ENCODE peak calls at places on chromosomes 5 and 9, in eight cellular contexts. One of them, this sample, is unnamed.
A peak's percentile ranks its signal among the peaks of the same experiment; 100 is the strongest.

GRCh38 chr9:137476856-137477255 is 17.7 kb upstream of the NSMF start:
- DNase-seq in CD4-positive, alpha-beta T cell: no peak
- DNase-seq in endothelial cell: no peak
- DNase-seq in neural progenitor cell: no peak
- DNase-seq in nephron progenitor cell: no peak
- DNase-seq in A673: no peak
- DNase-seq in HFF-Myc: no peak
- DNase-seq in ovary: no peak
- DNase-seq in this sample: no peak

GRCh38 chr5:25095261-25095660 is 450.5 kb upstream of the CDH10 start:
- DNase-seq in CD4-positive, alpha-beta T cell: no peak
- DNase-seq in endothelial cell: no peak
- DNase-seq in neural progenitor cell: no peak
- DNase-seq in nephron progenitor cell: no peak
- DNase-seq in A673: no peak
- DNase-seq in HFF-Myc: no peak
- DNase-seq in ovary: no peak
- DNase-seq in this sample: no peak

GRCh38 chr9:34047864-34048729 is 590 bp downstream of the UBAP2 start:
- DNase-seq in CD4-positive, alpha-beta T cell: peak; percentile 35
- DNase-seq in endothelial cell: peak; percentile 41
- DNase-seq in neural progenitor cell: peak; percentile 52
- DNase-seq in nephron progenitor cell: peak; percentile 52
- DNase-seq in A673: peak; percentile 48
- DNase-seq in HFF-Myc: no peak
- DNase-seq in ovary: peak; percentile 64
- DNase-seq in this sample: peak; percentile 89

GRCh38 chr9:70422371-70423043 is 8.1 kb upstream of the KLF9 start:
- DNase-seq in CD4-positive, alpha-beta T cell: no peak
- DNase-seq in endothelial cell: no peak
- DNase-seq in neural progenitor cell: no peak
- DNase-seq in nephron progenitor cell: no peak
- DNase-seq in A673: no peak
- DNase-seq in HFF-Myc: no peak
- DNase-seq in ovary: no peak
- DNase-seq in this sample: peak; percentile 86

GRCh38 chr5:143248391-143248790 is 155.1 kb downstream of the NR3C1 start:
- DNase-seq in CD4-positive, alpha-beta T cell: no peak
- DNase-seq in endothelial cell: no peak
- DNase-seq in neural progenitor cell: no peak
- DNase-seq in nephron progenitor cell: no peak
- DNase-seq in A673: no peak
- DNase-seq in HFF-Myc: no peak
- DNase-seq in ovary: no peak
- DNase-seq in this sample: no peak

GRCh38 chr5:53381-54174 is 38.4 kb upstream of the PLEKHG4B start:
- DNase-seq in CD4-positive, alpha-beta T cell: peak; percentile 39
- DNase-seq in endothelial cell: peak; percentile 56
- DNase-seq in neural progenitor cell: peak; percentile 95
- DNase-seq in nephron progenitor cell: peak; percentile 86
- DNase-seq in A673: peak; percentile 55
- DNase-seq in HFF-Myc: no peak
- DNase-seq in ovary: peak; percentile 53
- DNase-seq in this sample: no peak

GRCh38 chr9:102049586-102050246 is 311.3 kb upstream of the GRIN3A start:
- DNase-seq in CD4-positive, alpha-beta T cell: no peak
- DNase-seq in endothelial cell: no peak
- DNase-seq in neural progenitor cell: no peak
- DNase-seq in nephron progenitor cell: no peak
- DNase-seq in A673: no peak
- DNase-seq in HFF-Myc: no peak
- DNase-seq in ovary: no peak
- DNase-seq in this sample: no peak

GRCh38 chr5:1919750-1920149 is 37.0 kb upstream of the IRX4 start:
- DNase-seq in CD4-positive, alpha-beta T cell: no peak
- DNase-seq in endothelial cell: no peak
- DNase-seq in neural progenitor cell: no peak
- DNase-seq in nephron progenitor cell: no peak
- DNase-seq in A673: no peak
- DNase-seq in HFF-Myc: no peak
- DNase-seq in ovary: no peak
- DNase-seq in this sample: no peak

GRCh38 chr5:14143843-14144585 is 872 bp downstream of the TRIO start:
- DNase-seq in CD4-positive, alpha-beta T cell: no peak
- DNase-seq in endothelial cell: peak; percentile 43
- DNase-seq in neural progenitor cell: peak; percentile 65
- DNase-seq in nephron progenitor cell: peak; percentile 62
- DNase-seq in A673: peak; percentile 28
- DNase-seq in HFF-Myc: no peak
- DNase-seq in ovary: peak; percentile 64
- DNase-seq in this sample: no peak

GRCh38 chr9:136238342-136238732 is 7.3 kb downstream of the QSOX2 start:
- DNase-seq in CD4-positive, alpha-beta T cell: no peak
- DNase-seq in endothelial cell: no peak
- DNase-seq in neural progenitor cell: no peak
- DNase-seq in nephron progenitor cell: no peak
- DNase-seq in A673: no peak
- DNase-seq in HFF-Myc: no peak
- DNase-seq in ovary: no peak
- DNase-seq in this sample: no peak

GRCh38 chr5:143101740-143102386 is 301.6 kb downstream of the NR3C1 start:
- DNase-seq in CD4-positive, alpha-beta T cell: no peak
- DNase-seq in endothelial cell: no peak
- DNase-seq in neural progenitor cell: no peak
- DNase-seq in nephron progenitor cell: no peak
- DNase-seq in A673: no peak
- DNase-seq in HFF-Myc: no peak
- DNase-seq in ovary: no peak
- DNase-seq in this sample: no peak

GRCh38 chr5:149113669-149114068 is 27.6 kb upstream of the ABLIM3 start:
- DNase-seq in CD4-positive, alpha-beta T cell: no peak
- DNase-seq in endothelial cell: no peak
- DNase-seq in neural progenitor cell: no peak
- DNase-seq in nephron progenitor cell: no peak
- DNase-seq in A673: no peak
- DNase-seq in HFF-Myc: no peak
- DNase-seq in ovary: no peak
- DNase-seq in this sample: no peak

GRCh38 chr9:71747572-71747971 is 20.7 kb downstream of the CEMIP2 start:
- DNase-seq in CD4-positive, alpha-beta T cell: no peak
- DNase-seq in endothelial cell: no peak
- DNase-seq in neural progenitor cell: no peak
- DNase-seq in nephron progenitor cell: no peak
- DNase-seq in A673: no peak
- DNase-seq in HFF-Myc: no peak
- DNase-seq in ovary: no peak
- DNase-seq in this sample: no peak

GRCh38 chr9:71793386-71794105 is 25.2 kb upstream of the CEMIP2 start:
- DNase-seq in CD4-positive, alpha-beta T cell: no peak
- DNase-seq in endothelial cell: peak; percentile 21
- DNase-seq in neural progenitor cell: peak; percentile 82
- DNase-seq in nephron progenitor cell: peak; percentile 11
- DNase-seq in A673: no peak
- DNase-seq in HFF-Myc: no peak
- DNase-seq in ovary: no peak
- DNase-seq in this sample: no peak

GRCh38 chr5:107271682-107272350 is 398.9 kb downstream of the EFNA5 start:
- DNase-seq in CD4-positive, alpha-beta T cell: no peak
- DNase-seq in endothelial cell: no peak
- DNase-seq in neural progenitor cell: no peak
- DNase-seq in nephron progenitor cell: no peak
- DNase-seq in A673: no peak
- DNase-seq in HFF-Myc: no peak
- DNase-seq in ovary: no peak
- DNase-seq in this sample: no peak

GRCh38 chr9:35689601-35690446 is at the start of gene TPM2:
- DNase-seq in CD4-positive, alpha-beta T cell: no peak
- DNase-seq in endothelial cell: peak; percentile 76
- DNase-seq in neural progenitor cell: peak; percentile 78
- DNase-seq in nephron progenitor cell: peak; percentile 64
- DNase-seq in A673: no peak
- DNase-seq in HFF-Myc: no peak
- DNase-seq in ovary: peak; percentile 75
- DNase-seq in this sample: no peak

GRCh38 chr5:103829585-103829984 is 267.0 kb upstream of the NUDT12 start:
- DNase-seq in CD4-positive, alpha-beta T cell: no peak
- DNase-seq in endothelial cell: peak; percentile 37
- DNase-seq in neural progenitor cell: peak; percentile 38
- DNase-seq in nephron progenitor cell: peak; percentile 16
- DNase-seq in A673: no peak
- DNase-seq in HFF-Myc: no peak
- DNase-seq in ovary: no peak
- DNase-seq in this sample: no peak

GRCh38 chr5:124736814-124737186 is 9.6 kb downstream of the ZNF608 start:
- DNase-seq in CD4-positive, alpha-beta T cell: no peak
- DNase-seq in endothelial cell: no peak
- DNase-seq in neural progenitor cell: no peak
- DNase-seq in nephron progenitor cell: no peak
- DNase-seq in A673: no peak
- DNase-seq in HFF-Myc: no peak
- DNase-seq in ovary: no peak
- DNase-seq in this sample: no peak

GRCh38 chr5:98436672-98437071 is 336.8 kb upstream of the RGMB start:
- DNase-seq in CD4-positive, alpha-beta T cell: no peak
- DNase-seq in endothelial cell: no peak
- DNase-seq in neural progenitor cell: no peak
- DNase-seq in nephron progenitor cell: no peak
- DNase-seq in A673: no peak
- DNase-seq in HFF-Myc: no peak
- DNase-seq in ovary: no peak
- DNase-seq in this sample: no peak

GRCh38 chr5:147398860-147399259 is 111.0 kb downstream of the DPYSL3 start:
- DNase-seq in CD4-positive, alpha-beta T cell: no peak
- DNase-seq in endothelial cell: no peak
- DNase-seq in neural progenitor cell: no peak
- DNase-seq in nephron progenitor cell: no peak
- DNase-seq in A673: no peak
- DNase-seq in HFF-Myc: peak; percentile 85
- DNase-seq in ovary: no peak
- DNase-seq in this sample: no peak

GRCh38 chr5:147400076-147400809 is 109.6 kb downstream of the DPYSL3 start:
- DNase-seq in CD4-positive, alpha-beta T cell: no peak
- DNase-seq in endothelial cell: no peak
- DNase-seq in neural progenitor cell: no peak
- DNase-seq in nephron progenitor cell: no peak
- DNase-seq in A673: no peak
- DNase-seq in HFF-Myc: no peak
- DNase-seq in ovary: no peak
- DNase-seq in this sample: no peak

GRCh38 chr5:147396070-147396469 is 113.8 kb downstream of the DPYSL3 start:
- DNase-seq in CD4-positive, alpha-beta T cell: no peak
- DNase-seq in endothelial cell: no peak
- DNase-seq in neural progenitor cell: no peak
- DNase-seq in nephron progenitor cell: no peak
- DNase-seq in A673: no peak
- DNase-seq in HFF-Myc: no peak
- DNase-seq in ovary: peak; percentile 55
- DNase-seq in this sample: no peak

GRCh38 chr5:147400836-147401235 is 109.0 kb downstream of the DPYSL3 start:
- DNase-seq in CD4-positive, alpha-beta T cell: no peak
- DNase-seq in endothelial cell: no peak
- DNase-seq in neural progenitor cell: no peak
- DNase-seq in nephron progenitor cell: no peak
- DNase-seq in A673: no peak
- DNase-seq in HFF-Myc: no peak
- DNase-seq in ovary: no peak
- DNase-seq in this sample: no peak

DNA sequence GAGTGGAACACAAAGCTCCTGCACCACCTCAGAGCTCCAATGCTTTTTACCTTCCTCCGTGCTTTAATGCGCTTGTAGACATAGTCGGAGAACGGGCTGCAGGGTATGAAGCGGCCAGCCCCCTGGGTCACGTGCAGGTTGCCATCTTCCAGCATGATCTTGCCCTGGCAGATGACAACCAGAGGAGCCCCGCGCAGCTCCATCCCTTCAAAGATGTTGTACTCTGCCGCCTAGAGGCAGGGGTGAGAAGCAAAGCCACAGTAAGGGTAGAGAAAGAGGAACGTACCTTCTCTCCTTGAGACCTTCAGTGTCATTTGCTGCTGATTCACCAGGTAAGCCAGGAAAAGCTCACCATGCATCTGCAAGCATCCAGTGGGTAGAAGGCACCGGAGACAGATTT is 112.3 kb downstream of the DPYSL3 start:
- DNase-seq in CD4-positive, alpha-beta T cell: no peak
- DNase-seq in endothelial cell: no peak
- DNase-seq in neural progenitor cell: peak; percentile 29
- DNase-seq in nephron progenitor cell: no peak
- DNase-seq in A673: no peak
- DNase-seq in HFF-Myc: no peak
- DNase-seq in ovary: no peak
- DNase-seq in this sample: no peak
- TF ChIP-seq CTCF in CD4-positive, alpha-beta T cell: no peak
- TF ChIP-seq CTCF in endothelial cell: no peak
- TF ChIP-seq CTCF in neural progenitor cell: peak; percentile 39
- TF ChIP-seq CTCF in nephron progenitor cell: no peak
- TF ChIP-seq CTCF in A673: no peak
- TF ChIP-seq CTCF in HFF-Myc: no peak
- TF ChIP-seq CTCF in ovary: no peak
- TF ChIP-seq CTCF in this sample: no peak

GRCh38 chr5:43483210-43484048 is at the start of gene TMEM267:
- DNase-seq in CD4-positive, alpha-beta T cell: peak; percentile 80
- DNase-seq in endothelial cell: peak; percentile 86
- DNase-seq in neural progenitor cell: peak; percentile 96
- DNase-seq in nephron progenitor cell: peak; percentile 88
- DNase-seq in A673: peak; percentile 96
- DNase-seq in HFF-Myc: peak; percentile 74
- DNase-seq in ovary: peak; percentile 94
- DNase-seq in this sample: peak; percentile 92
- TF ChIP-seq CTCF in CD4-positive, alpha-beta T cell: no peak
- TF ChIP-seq CTCF in endothelial cell: no peak
- TF ChIP-seq CTCF in neural progenitor cell: no peak
- TF ChIP-seq CTCF in nephron progenitor cell: no peak
- TF ChIP-seq CTCF in A673: no peak
- TF ChIP-seq CTCF in HFF-Myc: no peak
- TF ChIP-seq CTCF in ovary: no peak
- TF ChIP-seq CTCF in this sample: no peak

GRCh38 chr9:126014726-126015125 is 267.6 kb downstream of the PBX3 start:
- DNase-seq in CD4-positive, alpha-beta T cell: no peak
- DNase-seq in endothelial cell: no peak
- DNase-seq in neural progenitor cell: no peak
- DNase-seq in nephron progenitor cell: no peak
- DNase-seq in A673: no peak
- DNase-seq in HFF-Myc: no peak
- DNase-seq in ovary: no peak
- DNase-seq in this sample: no peak

GRCh38 chr9:126009047-126009446 is 261.9 kb downstream of the PBX3 start:
- DNase-seq in CD4-positive, alpha-beta T cell: no peak
- DNase-seq in endothelial cell: no peak
- DNase-seq in neural progenitor cell: no peak
- DNase-seq in nephron progenitor cell: no peak
- DNase-seq in A673: no peak
- DNase-seq in HFF-Myc: no peak
- DNase-seq in ovary: no peak
- DNase-seq in this sample: no peak
- TF ChIP-seq CTCF in CD4-positive, alpha-beta T cell: no peak
- TF ChIP-seq CTCF in endothelial cell: peak; percentile 21
- TF ChIP-seq CTCF in neural progenitor cell: peak; percentile 37
- TF ChIP-seq CTCF in nephron progenitor cell: no peak
- TF ChIP-seq CTCF in A673: peak; percentile 28
- TF ChIP-seq CTCF in HFF-Myc: peak; percentile 31
- TF ChIP-seq CTCF in ovary: no peak
- TF ChIP-seq CTCF in this sample: no peak

GRCh38 chr5:61309115-61309514 is 22.9 kb upstream of the ZSWIM6 start:
- DNase-seq in CD4-positive, alpha-beta T cell: no peak
- DNase-seq in endothelial cell: no peak
- DNase-seq in neural progenitor cell: no peak
- DNase-seq in nephron progenitor cell: no peak
- DNase-seq in A673: no peak
- DNase-seq in HFF-Myc: no peak
- DNase-seq in ovary: no peak
- DNase-seq in this sample: peak; percentile 64
- TF ChIP-seq CTCF in CD4-positive, alpha-beta T cell: no peak
- TF ChIP-seq CTCF in endothelial cell: no peak
- TF ChIP-seq CTCF in neural progenitor cell: no peak
- TF ChIP-seq CTCF in nephron progenitor cell: no peak
- TF ChIP-seq CTCF in A673: no peak
- TF ChIP-seq CTCF in HFF-Myc: no peak
- TF ChIP-seq CTCF in ovary: no peak
- TF ChIP-seq CTCF in this sample: no peak